ENCODE peak calls at places on chromosomes 13 and 19, in seven cellular contexts. One of them, this sample, is unnamed.

GRCh38 chr13:21675095-21676007 is 4.5 kb downstream of the FGF9 start:
- DNase-seq in thoracic aorta: no peak
- DNase-seq in progenitor cell of endocrine pancreas: peak; percentile 28
- DNase-seq in uterus: no peak
- DNase-seq in dorsolateral prefrontal cortex: peak; percentile 48
- DNase-seq in IMR-90: no peak
- DNase-seq in neural progenitor cell: peak; percentile 56
- DNase-seq in this sample: no peak

GRCh38 chr13:60619461-60619860 is 222.4 kb downstream of the TDRD3 start:
- DNase-seq in thoracic aorta: no peak
- DNase-seq in progenitor cell of endocrine pancreas: no peak
- DNase-seq in uterus: no peak
- DNase-seq in dorsolateral prefrontal cortex: no peak
- DNase-seq in IMR-90: no peak
- DNase-seq in neural progenitor cell: no peak
- DNase-seq in this sample: no peak

GRCh38 chr13:20198781-20199180 is 6.0 kb upstream of the GJB2 start:
- DNase-seq in thoracic aorta: no peak
- DNase-seq in progenitor cell of endocrine pancreas: no peak
- DNase-seq in uterus: no peak
- DNase-seq in dorsolateral prefrontal cortex: no peak
- DNase-seq in IMR-90: no peak
- DNase-seq in neural progenitor cell: no peak
- DNase-seq in this sample: no peak

GRCh38 chr13:50128406-50129048 is 113.3 kb downstream of the KCNRG start:
- DNase-seq in thoracic aorta: no peak
- DNase-seq in progenitor cell of endocrine pancreas: no peak
- DNase-seq in uterus: no peak
- DNase-seq in dorsolateral prefrontal cortex: no peak
- DNase-seq in IMR-90: no peak
- DNase-seq in neural progenitor cell: peak; percentile 58
- DNase-seq in this sample: no peak

GRCh38 chr19:18519962-18520847 is 1.7 kb downstream of the ELL start:
- DNase-seq in thoracic aorta: no peak
- DNase-seq in progenitor cell of endocrine pancreas: peak; percentile 35
- DNase-seq in uterus: peak; percentile 72
- DNase-seq in dorsolateral prefrontal cortex: no peak
- DNase-seq in IMR-90: peak; percentile 85
- DNase-seq in neural progenitor cell: peak; percentile 80
- DNase-seq in this sample: peak; percentile 76

GRCh38 chr13:92175330-92175729 is 776.9 kb downstream of the GPC5 start:
- DNase-seq in thoracic aorta: no peak
- DNase-seq in progenitor cell of endocrine pancreas: no peak
- DNase-seq in uterus: no peak
- DNase-seq in dorsolateral prefrontal cortex: no peak
- DNase-seq in IMR-90: peak; percentile 62
- DNase-seq in neural progenitor cell: peak; percentile 65
- DNase-seq in this sample: no peak

GRCh38 chr19:45630463-45630862 is 8.7 kb downstream of the EML2 start:
- DNase-seq in thoracic aorta: no peak
- DNase-seq in progenitor cell of endocrine pancreas: no peak
- DNase-seq in uterus: no peak
- DNase-seq in dorsolateral prefrontal cortex: no peak
- DNase-seq in IMR-90: peak; percentile 96
- DNase-seq in neural progenitor cell: no peak
- DNase-seq in this sample: no peak

GRCh38 chr13:99657848-99658265 is 156.6 kb downstream of the TM9SF2 start:
- DNase-seq in thoracic aorta: no peak
- DNase-seq in progenitor cell of endocrine pancreas: peak; percentile 34
- DNase-seq in uterus: peak; percentile 35
- DNase-seq in dorsolateral prefrontal cortex: no peak
- DNase-seq in IMR-90: no peak
- DNase-seq in neural progenitor cell: peak; percentile 79
- DNase-seq in this sample: peak; percentile 64

GRCh38 chr19:45403781-45404556 is 900 bp downstream of the PPP1R13L start:
- DNase-seq in thoracic aorta: no peak
- DNase-seq in progenitor cell of endocrine pancreas: peak; percentile 56
- DNase-seq in uterus: peak; percentile 37
- DNase-seq in dorsolateral prefrontal cortex: no peak
- DNase-seq in IMR-90: no peak
- DNase-seq in neural progenitor cell: peak; percentile 77
- DNase-seq in this sample: peak; percentile 69

GRCh38 chr13:44818428-44818827 is 170.8 kb downstream of the NUFIP1 start:
- DNase-seq in thoracic aorta: no peak
- DNase-seq in progenitor cell of endocrine pancreas: no peak
- DNase-seq in uterus: no peak
- DNase-seq in dorsolateral prefrontal cortex: no peak
- DNase-seq in IMR-90: peak; percentile 43
- DNase-seq in neural progenitor cell: peak; percentile 81
- DNase-seq in this sample: no peak

GRCh38 chr13:98350746-98351330 is 173.8 kb upstream of the RNF113B start:
- DNase-seq in thoracic aorta: no peak
- DNase-seq in progenitor cell of endocrine pancreas: no peak
- DNase-seq in uterus: no peak
- DNase-seq in dorsolateral prefrontal cortex: no peak
- DNase-seq in IMR-90: no peak
- DNase-seq in neural progenitor cell: no peak
- DNase-seq in this sample: no peak

GRCh38 chr19:38667552-38668205 is 20.2 kb downstream of the ACTN4 start:
- DNase-seq in thoracic aorta: no peak
- DNase-seq in progenitor cell of endocrine pancreas: no peak
- DNase-seq in uterus: no peak
- DNase-seq in dorsolateral prefrontal cortex: no peak
- DNase-seq in IMR-90: peak; percentile 95
- DNase-seq in neural progenitor cell: no peak
- DNase-seq in this sample: no peak

GRCh38 chr13:99898421-99898820 is 73.1 kb downstream of the ZIC5 start:
- DNase-seq in thoracic aorta: no peak
- DNase-seq in progenitor cell of endocrine pancreas: no peak
- DNase-seq in uterus: no peak
- DNase-seq in dorsolateral prefrontal cortex: no peak
- DNase-seq in IMR-90: no peak
- DNase-seq in neural progenitor cell: no peak
- DNase-seq in this sample: no peak

GRCh38 chr19:54489341-54489740 is 13.3 kb upstream of the LAIR2 start:
- DNase-seq in thoracic aorta: no peak
- DNase-seq in progenitor cell of endocrine pancreas: no peak
- DNase-seq in uterus: no peak
- DNase-seq in dorsolateral prefrontal cortex: no peak
- DNase-seq in IMR-90: no peak
- DNase-seq in neural progenitor cell: no peak
- DNase-seq in this sample: no peak

GRCh38 chr19:623974-624373 is 9.4 kb downstream of the POLRMT start:
- DNase-seq in thoracic aorta: no peak
- DNase-seq in progenitor cell of endocrine pancreas: no peak
- DNase-seq in uterus: no peak
- DNase-seq in dorsolateral prefrontal cortex: no peak
- DNase-seq in IMR-90: peak; percentile 82
- DNase-seq in neural progenitor cell: peak; percentile 29
- DNase-seq in this sample: no peak

GRCh38 chr19:44677019-44677809 is 5.9 kb downstream of the CEACAM19 start:
- DNase-seq in thoracic aorta: no peak
- DNase-seq in progenitor cell of endocrine pancreas: no peak
- DNase-seq in uterus: no peak
- DNase-seq in dorsolateral prefrontal cortex: no peak
- DNase-seq in IMR-90: peak; percentile 70
- DNase-seq in neural progenitor cell: peak; percentile 21
- DNase-seq in this sample: no peak

GRCh38 chr19:1225451-1226226 is 12.2 kb downstream of the CBARP start:
- DNase-seq in thoracic aorta: no peak
- DNase-seq in progenitor cell of endocrine pancreas: no peak
- DNase-seq in uterus: no peak
- DNase-seq in dorsolateral prefrontal cortex: no peak
- DNase-seq in IMR-90: no peak
- DNase-seq in neural progenitor cell: no peak
- DNase-seq in this sample: no peak

DNA sequence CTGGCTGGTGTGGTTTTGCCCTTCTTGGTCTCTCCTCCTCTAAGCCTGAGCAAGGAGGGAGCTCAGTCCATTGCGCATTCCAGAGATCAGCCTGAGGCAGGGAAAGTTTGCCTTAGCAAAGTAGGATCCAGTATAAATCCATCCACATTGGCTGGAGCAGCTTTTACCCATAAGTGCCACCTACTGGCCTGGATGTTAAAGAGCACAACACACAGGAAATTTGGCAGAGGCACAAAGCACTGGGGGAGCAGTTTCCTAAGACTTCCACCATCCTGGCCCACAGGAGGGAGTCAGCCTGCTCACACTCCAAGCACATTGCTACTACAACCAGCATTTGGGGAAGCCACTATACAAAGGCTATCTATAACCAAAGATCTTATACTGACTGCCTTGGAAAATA is 1124.2 kb downstream of the SLITRK1 start:
- DNase-seq in thoracic aorta: no peak
- DNase-seq in progenitor cell of endocrine pancreas: no peak
- DNase-seq in uterus: no peak
- DNase-seq in dorsolateral prefrontal cortex: no peak
- DNase-seq in IMR-90: peak; percentile 17
- DNase-seq in neural progenitor cell: peak; percentile 41
- DNase-seq in this sample: no peak
- TF ChIP-seq CTCF in thoracic aorta: no peak
- TF ChIP-seq CTCF in progenitor cell of endocrine pancreas: peak; percentile 33
- TF ChIP-seq CTCF in uterus: no peak
- TF ChIP-seq CTCF in dorsolateral prefrontal cortex: peak; percentile 20
- TF ChIP-seq CTCF in IMR-90: peak; percentile 25
- TF ChIP-seq CTCF in neural progenitor cell: peak; percentile 43
- TF ChIP-seq CTCF in this sample: no peak

GRCh38 chr19:56725829-56726424 is 54.4 kb upstream of the ZNF835 start:
- DNase-seq in thoracic aorta: no peak
- DNase-seq in progenitor cell of endocrine pancreas: no peak
- DNase-seq in uterus: no peak
- DNase-seq in dorsolateral prefrontal cortex: peak; percentile 65
- DNase-seq in IMR-90: no peak
- DNase-seq in neural progenitor cell: no peak
- DNase-seq in this sample: no peak
- TF ChIP-seq CTCF in thoracic aorta: no peak
- TF ChIP-seq CTCF in progenitor cell of endocrine pancreas: no peak
- TF ChIP-seq CTCF in uterus: peak; percentile 37
- TF ChIP-seq CTCF in dorsolateral prefrontal cortex: peak; percentile 76
- TF ChIP-seq CTCF in IMR-90: peak; percentile 13
- TF ChIP-seq CTCF in neural progenitor cell: no peak
- TF ChIP-seq CTCF in this sample: no peak

GRCh38 chr13:40776681-40777165 is 5.7 kb upstream of the MRPS31 start:
- DNase-seq in thoracic aorta: no peak
- DNase-seq in progenitor cell of endocrine pancreas: no peak
- DNase-seq in uterus: no peak
- DNase-seq in dorsolateral prefrontal cortex: no peak
- DNase-seq in IMR-90: peak; percentile 55
- DNase-seq in neural progenitor cell: no peak
- DNase-seq in this sample: no peak
- TF ChIP-seq CTCF in thoracic aorta: no peak
- TF ChIP-seq CTCF in progenitor cell of endocrine pancreas: no peak
- TF ChIP-seq CTCF in uterus: no peak
- TF ChIP-seq CTCF in dorsolateral prefrontal cortex: no peak
- TF ChIP-seq CTCF in IMR-90: no peak
- TF ChIP-seq CTCF in neural progenitor cell: no peak
- TF ChIP-seq CTCF in this sample: no peak

GRCh38 chr19:51094696-51095279 is 12.1 kb upstream of the KLK14 start:
- DNase-seq in thoracic aorta: no peak
- DNase-seq in progenitor cell of endocrine pancreas: peak; percentile 51
- DNase-seq in uterus: no peak
- DNase-seq in dorsolateral prefrontal cortex: no peak
- DNase-seq in IMR-90: no peak
- DNase-seq in neural progenitor cell: peak; percentile 84
- DNase-seq in this sample: no peak
- TF ChIP-seq CTCF in thoracic aorta: peak; percentile 31
- TF ChIP-seq CTCF in progenitor cell of endocrine pancreas: peak; percentile 81
- TF ChIP-seq CTCF in uterus: peak; percentile 42
- TF ChIP-seq CTCF in dorsolateral prefrontal cortex: peak; percentile 48
- TF ChIP-seq CTCF in IMR-90: peak; percentile 56
- TF ChIP-seq CTCF in neural progenitor cell: peak; percentile 80
- TF ChIP-seq CTCF in this sample: peak; percentile 57

GRCh38 chr13:86085890-86086289 is 286.7 kb upstream of the SLITRK6 start:
- DNase-seq in thoracic aorta: no peak
- DNase-seq in progenitor cell of endocrine pancreas: no peak
- DNase-seq in uterus: no peak
- DNase-seq in dorsolateral prefrontal cortex: no peak
- DNase-seq in IMR-90: no peak
- DNase-seq in neural progenitor cell: no peak
- DNase-seq in this sample: no peak
- TF ChIP-seq CTCF in thoracic aorta: no peak
- TF ChIP-seq CTCF in progenitor cell of endocrine pancreas: no peak
- TF ChIP-seq CTCF in uterus: no peak
- TF ChIP-seq CTCF in dorsolateral prefrontal cortex: peak; percentile 54
- TF ChIP-seq CTCF in IMR-90: no peak
- TF ChIP-seq CTCF in neural progenitor cell: peak; percentile 23
- TF ChIP-seq CTCF in this sample: no peak

DNA sequence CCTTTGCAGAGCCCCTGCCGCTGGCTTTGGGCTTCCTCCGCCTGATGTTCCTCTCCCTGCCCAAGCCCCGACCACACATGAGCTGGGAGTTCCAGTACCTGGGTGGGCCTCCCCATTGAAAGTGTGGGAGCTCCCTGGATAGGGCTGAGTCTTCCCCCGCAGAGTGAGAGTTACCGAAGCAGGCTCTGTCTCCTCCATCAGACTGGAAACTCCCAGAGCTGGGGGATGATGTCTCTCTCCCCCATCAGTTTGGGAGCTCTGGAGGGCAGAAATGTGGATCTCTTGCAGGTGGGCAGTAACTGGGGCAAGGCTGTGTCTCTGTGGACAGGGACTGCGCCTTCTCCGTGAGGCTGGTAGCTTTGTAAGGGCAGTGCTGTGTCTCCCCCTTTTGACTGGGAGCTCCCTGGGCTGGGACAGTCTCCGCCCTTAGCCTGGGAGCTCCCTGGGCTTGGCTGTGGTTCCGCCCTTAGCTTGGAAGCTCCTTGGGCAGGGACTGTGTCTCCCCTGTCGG is 767 bp downstream of the DCAF15 start:
- DNase-seq in thoracic aorta: no peak
- DNase-seq in progenitor cell of endocrine pancreas: no peak
- DNase-seq in uterus: no peak
- DNase-seq in dorsolateral prefrontal cortex: peak; percentile 12
- DNase-seq in IMR-90: peak; percentile 39
- DNase-seq in neural progenitor cell: peak; percentile 63
- DNase-seq in this sample: no peak
- TF ChIP-seq CTCF in thoracic aorta: no peak
- TF ChIP-seq CTCF in progenitor cell of endocrine pancreas: no peak
- TF ChIP-seq CTCF in uterus: no peak
- TF ChIP-seq CTCF in dorsolateral prefrontal cortex: no peak
- TF ChIP-seq CTCF in IMR-90: peak; percentile 26
- TF ChIP-seq CTCF in neural progenitor cell: no peak
- TF ChIP-seq CTCF in this sample: no peak

DNA sequence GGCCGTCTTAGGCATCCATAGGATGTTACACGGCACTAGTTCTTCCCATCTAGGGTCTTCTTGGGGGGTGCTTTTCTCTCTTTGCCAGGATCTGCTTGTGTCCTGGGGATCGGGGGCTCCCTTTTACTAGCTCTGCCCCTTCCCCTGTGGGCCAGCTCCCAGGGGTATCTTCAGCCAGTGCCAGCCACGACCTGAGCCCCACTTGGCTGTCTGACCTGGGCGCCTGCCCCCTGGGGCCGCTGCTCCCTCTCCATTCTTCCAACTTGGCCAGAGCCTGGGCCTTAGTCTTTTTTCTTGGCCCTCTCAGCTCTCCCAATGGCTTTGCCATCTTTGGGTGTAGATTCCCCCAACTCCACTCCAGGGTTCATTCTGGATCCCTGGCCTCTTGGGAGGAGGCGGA is 3.1 kb downstream of the PRKACA start:
- DNase-seq in thoracic aorta: no peak
- DNase-seq in progenitor cell of endocrine pancreas: no peak
- DNase-seq in uterus: no peak
- DNase-seq in dorsolateral prefrontal cortex: no peak
- DNase-seq in IMR-90: no peak
- DNase-seq in neural progenitor cell: no peak
- DNase-seq in this sample: no peak
- TF ChIP-seq CTCF in thoracic aorta: no peak
- TF ChIP-seq CTCF in progenitor cell of endocrine pancreas: no peak
- TF ChIP-seq CTCF in uterus: no peak
- TF ChIP-seq CTCF in dorsolateral prefrontal cortex: no peak
- TF ChIP-seq CTCF in IMR-90: no peak
- TF ChIP-seq CTCF in neural progenitor cell: no peak
- TF ChIP-seq CTCF in this sample: no peak